ENCODE peak calls at places on chromosomes 13 and 19, in eight cellular contexts. R, D, T, Y, M, I, F and Q are unnamed samples.

GRCh38 chr19:43316591-43317319 is 36.7 kb upstream of the CD177 start:
- DNase-seq in R (peak; percentile 68), D (peak; percentile 91), T (peak; percentile 53), Y (peak; percentile 88), M (no peak), I (no peak), F (no peak), Q (no peak)

GRCh38 chr19:18785179-18786124 is 5.7 kb downstream of the COMP start:
- DNase-seq in R (peak; percentile 58), D (peak; percentile 94), T (peak; percentile 50), Y (peak; percentile 89), M (peak; percentile 73), I (peak; percentile 85), F (peak; percentile 33), Q (no peak)

GRCh38 chr13:107361666-107362065 is 793.7 kb upstream of the ARGLU1 start:
- DNase-seq in R (no peak), D (no peak), T (peak; percentile 70), Y (no peak), M (no peak), I (no peak), F (no peak), Q (no peak)

GRCh38 chr19:17073869-17074627 is 1.2 kb downstream of the HAUS8 start:
- DNase-seq in R (no peak), D (no peak), T (no peak), Y (no peak), M (no peak), I (no peak), F (no peak), Q (no peak)

GRCh38 chr13:30382836-30383525 is 39.3 kb upstream of the UBE2L5 start:
- DNase-seq in R (no peak), D (no peak), T (no peak), Y (no peak), M (no peak), I (no peak), F (no peak), Q (no peak)

GRCh38 chr13:73288596-73288995 is 229.8 kb downstream of the KLF5 start:
- DNase-seq in R (no peak), D (no peak), T (no peak), Y (no peak), M (no peak), I (no peak), F (no peak), Q (no peak)

GRCh38 chr13:26867451-26868067 is 107.0 kb upstream of the GPR12 start:
- DNase-seq in R (peak; percentile 37), D (peak; percentile 46), T (peak; percentile 43), Y (no peak), M (no peak), I (no peak), F (peak; percentile 22), Q (no peak)

GRCh38 chr19:5064896-5065295 is 96.0 kb downstream of the KDM4B start:
- DNase-seq in R (no peak), D (no peak), T (no peak), Y (no peak), M (no peak), I (no peak), F (no peak), Q (no peak)

GRCh38 chr19:39946532-39946931 is 12.1 kb upstream of the FCGBP start:
- DNase-seq in R (peak; percentile 63), D (no peak), T (no peak), Y (no peak), M (no peak), I (no peak), F (no peak), Q (no peak)

GRCh38 chr13:79810671-79811070 is 329.7 kb downstream of the NDFIP2 start:
- DNase-seq in R (peak; percentile 67), D (peak; percentile 29), T (peak; percentile 66), Y (no peak), M (no peak), I (no peak), F (peak; percentile 29), Q (peak; percentile 29)

GRCh38 chr13:45521292-45521691 is 56.6 kb downstream of the COG3 start:
- DNase-seq in R (peak; percentile 52), D (no peak), T (peak; percentile 13), Y (no peak), M (no peak), I (no peak), F (peak; percentile 51), Q (peak; percentile 66)

GRCh38 chr19:27773318-27774094 is 1439.4 kb downstream of the UQCRFS1 start:
- DNase-seq in R (no peak), D (no peak), T (no peak), Y (no peak), M (no peak), I (no peak), F (no peak), Q (no peak)

GRCh38 chr13:112968910-112969691 is at the start of gene MCF2L:
- DNase-seq in R (peak; percentile 42), D (peak; percentile 68), T (peak; percentile 23), Y (peak; percentile 78), M (peak; percentile 46), I (peak; percentile 66), F (no peak), Q (no peak)
- TF ChIP-seq CTCF in R (peak; percentile 14), D (peak; percentile 33), T (peak; percentile 14), Y (peak; percentile 74), M (peak; percentile 46), I (no peak), F (peak; percentile 30), Q (no peak)

DNA sequence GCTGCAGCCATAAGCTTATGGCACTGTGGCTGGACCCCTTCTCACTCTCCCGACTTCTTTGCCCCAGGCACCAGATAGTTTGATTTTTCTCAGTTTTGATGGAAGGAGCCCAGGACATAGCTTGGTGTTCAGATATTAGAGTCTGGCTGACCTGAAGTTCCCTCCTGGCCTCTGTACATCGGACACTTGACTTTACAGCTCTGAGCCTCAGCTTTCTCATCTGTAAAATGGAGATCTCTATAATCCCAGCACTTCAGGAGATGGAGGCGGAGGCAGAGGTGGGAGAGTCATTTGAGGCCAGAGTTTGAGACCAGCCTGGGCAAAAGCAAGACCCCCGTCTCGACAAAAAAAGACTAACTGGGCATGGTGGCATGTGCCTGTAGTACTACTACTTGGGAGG is 909 bp downstream of the CC2D1A start:
- DNase-seq in R (no peak), D (no peak), T (no peak), Y (no peak), M (no peak), I (no peak), F (no peak), Q (no peak)
- H3K4me3 ChIP-seq in R (peak overlapping the region; percentile 83), D (peak overlapping the region; percentile 71), T (peak overlapping the region; percentile 95), Y (peak overlapping the region; percentile 83), M (peak overlapping the region; percentile 96), I (peak overlapping the region; percentile 84), F (peak overlapping the region; percentile 80), Q (peak overlapping the region; percentile 76)

DNA sequence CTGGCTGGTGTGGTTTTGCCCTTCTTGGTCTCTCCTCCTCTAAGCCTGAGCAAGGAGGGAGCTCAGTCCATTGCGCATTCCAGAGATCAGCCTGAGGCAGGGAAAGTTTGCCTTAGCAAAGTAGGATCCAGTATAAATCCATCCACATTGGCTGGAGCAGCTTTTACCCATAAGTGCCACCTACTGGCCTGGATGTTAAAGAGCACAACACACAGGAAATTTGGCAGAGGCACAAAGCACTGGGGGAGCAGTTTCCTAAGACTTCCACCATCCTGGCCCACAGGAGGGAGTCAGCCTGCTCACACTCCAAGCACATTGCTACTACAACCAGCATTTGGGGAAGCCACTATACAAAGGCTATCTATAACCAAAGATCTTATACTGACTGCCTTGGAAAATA is 1124.2 kb downstream of the SLITRK1 start:
- DNase-seq in R (peak; percentile 9), D (peak; percentile 41), T (peak; percentile 36), Y (peak; percentile 22), M (no peak), I (no peak), F (peak; percentile 14), Q (no peak)
- TF ChIP-seq CTCF in R (peak; percentile 10), D (peak; percentile 43), T (peak; percentile 42), Y (peak; percentile 36), M (no peak), I (no peak), F (peak; percentile 66), Q (peak; percentile 35)

DNA sequence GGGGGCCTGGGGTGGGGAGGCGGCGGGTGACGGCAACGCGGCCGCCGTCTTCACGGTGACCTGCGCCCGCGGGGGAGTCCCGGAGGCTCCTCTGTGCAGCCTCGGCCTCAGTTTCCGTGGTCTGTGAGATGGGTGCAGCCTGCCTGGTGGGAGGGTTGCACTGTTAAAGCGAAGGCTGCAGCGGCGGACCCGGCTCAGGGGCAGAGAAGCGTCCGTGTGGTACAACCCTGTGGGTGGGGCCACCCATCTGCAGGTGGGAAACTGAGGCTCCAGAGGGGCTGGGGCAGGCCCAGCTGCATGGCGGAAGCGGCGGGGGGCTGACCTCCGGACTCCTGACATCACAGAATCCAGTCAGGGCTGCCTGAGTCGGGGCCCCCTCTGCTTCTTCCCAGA is 473 bp downstream of the FGF22 start:
- DNase-seq in R (no peak), D (no peak), T (no peak), Y (no peak), M (no peak), I (no peak), F (no peak), Q (no peak)
- H3K4me3 ChIP-seq in R (peak overlapping the region; percentile 3), D (peak overlapping the region; percentile 54), T (peak overlapping the region; percentile 51), Y (no peak overlapping the region), M (peak overlapping the region; percentile 64), I (peak overlapping the region; percentile 50), F (peak overlapping the region; percentile 33), Q (no peak overlapping the region)

GRCh38 chr19:49801966-49802661 is 11.0 kb downstream of the FUZ start:
- DNase-seq in R (peak; percentile 90), D (peak; percentile 84), T (peak; percentile 88), Y (peak; percentile 92), M (peak; percentile 94), I (no peak), F (peak; percentile 88), Q (no peak)
- TF ChIP-seq CTCF in R (peak; percentile 40), D (peak; percentile 11), T (peak; percentile 57), Y (no peak), M (peak; percentile 57), I (no peak), F (peak; percentile 56), Q (peak; percentile 12)

GRCh38 chr13:97430296-97430695 is 3.7 kb upstream of the RAP2A start:
- DNase-seq in R (no peak), D (no peak), T (no peak), Y (no peak), M (no peak), I (no peak), F (no peak), Q (no peak)

GRCh38 chr13:97429681-97430081 is 4.3 kb upstream of the RAP2A start:
- DNase-seq in R (peak; percentile 55), D (no peak), T (peak; percentile 45), Y (no peak), M (no peak), I (no peak), F (no peak), Q (peak; percentile 53)

GRCh38 chr13:97423300-97424045 is 10.5 kb upstream of the RAP2A start:
- DNase-seq in R (no peak), D (no peak), T (peak; percentile 22), Y (no peak), M (no peak), I (no peak), F (no peak), Q (no peak)

GRCh38 chr13:97425570-97425969 is 8.4 kb upstream of the RAP2A start:
- DNase-seq in R (no peak), D (no peak), T (peak; percentile 34), Y (no peak), M (no peak), I (no peak), F (peak; percentile 59), Q (no peak)

GRCh38 chr13:97426695-97427094 is 7.3 kb upstream of the RAP2A start:
- DNase-seq in R (no peak), D (no peak), T (no peak), Y (no peak), M (no peak), I (no peak), F (no peak), Q (no peak)
- H3K4me3 ChIP-seq in R (no peak overlapping the region), D (no peak overlapping the region), T (no peak overlapping the region), Y (no peak overlapping the region), M (no peak overlapping the region), I (no peak overlapping the region), F (no peak overlapping the region), Q (no peak overlapping the region)

GRCh38 chr13:51786425-51787010 is 17.4 kb downstream of the DHRS12 start:
- DNase-seq in R (no peak), D (no peak), T (no peak), Y (no peak), M (no peak), I (no peak), F (no peak), Q (no peak)
- TF ChIP-seq CTCF in R (no peak), D (no peak), T (no peak), Y (no peak), M (no peak), I (no peak), F (no peak), Q (no peak)